ENCODE peak calls at places on chromosomes 12 and 14, in eight cellular contexts. One of them, this sample, is unnamed.

GRCh38 chr14:65961004-65961403 is 525.2 kb upstream of the CCDC196 start:
- DNase-seq in foreskin fibroblast: peak
- DNase-seq in ovary: no peak
- DNase-seq in gastrocnemius medialis: no peak
- DNase-seq in left ventricle myocardium inferior: peak
- DNase-seq in transverse colon: peak
- DNase-seq in GM12865: peak
- DNase-seq in right atrium auricular region: peak
- DNase-seq in this sample: peak

GRCh38 chr12:2229661-2230539 is 177.1 kb downstream of the CACNA1C start:
- DNase-seq in gastrocnemius medialis: no peak
- DNase-seq in foreskin fibroblast: no peak
- DNase-seq in left ventricle myocardium inferior: no peak
- DNase-seq in right atrium auricular region: no peak
- DNase-seq in GM12865: no peak
- DNase-seq in ovary: no peak
- DNase-seq in transverse colon: no peak
- DNase-seq in this sample: no peak

GRCh38 chr12:26119391-26119981 is 5.4 kb downstream of the BHLHE41 start:
- DNase-seq in left ventricle myocardium inferior: no peak
- DNase-seq in transverse colon: no peak
- DNase-seq in right atrium auricular region: no peak
- DNase-seq in foreskin fibroblast: peak
- DNase-seq in gastrocnemius medialis: no peak
- DNase-seq in GM12865: peak
- DNase-seq in ovary: no peak
- DNase-seq in this sample: peak

GRCh38 chr12:31687101-31687527 is 27.6 kb downstream of the ETFBKMT start:
- DNase-seq in ovary: no peak
- DNase-seq in gastrocnemius medialis: no peak
- DNase-seq in transverse colon: no peak
- DNase-seq in left ventricle myocardium inferior: no peak
- DNase-seq in foreskin fibroblast: no peak
- DNase-seq in right atrium auricular region: no peak
- DNase-seq in GM12865: peak
- DNase-seq in this sample: no peak

GRCh38 chr12:62191747-62192485 is 68.3 kb upstream of the USP15 start:
- DNase-seq in ovary: peak
- DNase-seq in gastrocnemius medialis: no peak
- DNase-seq in right atrium auricular region: no peak
- DNase-seq in foreskin fibroblast: peak
- DNase-seq in transverse colon: no peak
- DNase-seq in GM12865: no peak
- DNase-seq in left ventricle myocardium inferior: no peak
- DNase-seq in this sample: no peak

GRCh38 chr12:57756406-57757341 is 1.8 kb downstream of the MARCHF9 start:
- DNase-seq in gastrocnemius medialis: no peak
- DNase-seq in right atrium auricular region: no peak
- DNase-seq in GM12865: peak
- DNase-seq in left ventricle myocardium inferior: peak
- DNase-seq in transverse colon: peak
- DNase-seq in ovary: no peak
- DNase-seq in foreskin fibroblast: no peak
- DNase-seq in this sample: no peak

GRCh38 chr12:119592232-119592631 is 1.3 kb upstream of the TMEM233 start:
- DNase-seq in ovary: no peak
- DNase-seq in transverse colon: no peak
- DNase-seq in foreskin fibroblast: peak
- DNase-seq in GM12865: no peak
- DNase-seq in right atrium auricular region: no peak
- DNase-seq in left ventricle myocardium inferior: no peak
- DNase-seq in gastrocnemius medialis: no peak
- DNase-seq in this sample: no peak

GRCh38 chr14:77123381-77124344 is 17.9 kb downstream of the ZDHHC22 start:
- DNase-seq in gastrocnemius medialis: peak
- DNase-seq in foreskin fibroblast: peak
- DNase-seq in transverse colon: peak
- DNase-seq in GM12865: peak
- DNase-seq in left ventricle myocardium inferior: peak
- DNase-seq in ovary: no peak
- DNase-seq in right atrium auricular region: no peak
- DNase-seq in this sample: no peak

GRCh38 chr12:3313066-3313465 is 177.9 kb upstream of the PRMT8 start:
- DNase-seq in foreskin fibroblast: peak
- DNase-seq in gastrocnemius medialis: no peak
- DNase-seq in GM12865: no peak
- DNase-seq in right atrium auricular region: no peak
- DNase-seq in ovary: peak
- DNase-seq in transverse colon: no peak
- DNase-seq in left ventricle myocardium inferior: no peak
- DNase-seq in this sample: peak

GRCh38 chr12:51482808-51483532 is 58.3 kb downstream of the SLC4A8 start:
- DNase-seq in gastrocnemius medialis: no peak
- DNase-seq in foreskin fibroblast: no peak
- DNase-seq in left ventricle myocardium inferior: no peak
- DNase-seq in ovary: no peak
- DNase-seq in GM12865: peak
- DNase-seq in right atrium auricular region: no peak
- DNase-seq in transverse colon: no peak
- DNase-seq in this sample: no peak

GRCh38 chr12:51056242-51056641 is 8.1 kb downstream of the LETMD1 start:
- DNase-seq in foreskin fibroblast: peak
- DNase-seq in GM12865: no peak
- DNase-seq in right atrium auricular region: no peak
- DNase-seq in transverse colon: no peak
- DNase-seq in gastrocnemius medialis: peak
- DNase-seq in left ventricle myocardium inferior: no peak
- DNase-seq in ovary: no peak
- DNase-seq in this sample: peak

DNA sequence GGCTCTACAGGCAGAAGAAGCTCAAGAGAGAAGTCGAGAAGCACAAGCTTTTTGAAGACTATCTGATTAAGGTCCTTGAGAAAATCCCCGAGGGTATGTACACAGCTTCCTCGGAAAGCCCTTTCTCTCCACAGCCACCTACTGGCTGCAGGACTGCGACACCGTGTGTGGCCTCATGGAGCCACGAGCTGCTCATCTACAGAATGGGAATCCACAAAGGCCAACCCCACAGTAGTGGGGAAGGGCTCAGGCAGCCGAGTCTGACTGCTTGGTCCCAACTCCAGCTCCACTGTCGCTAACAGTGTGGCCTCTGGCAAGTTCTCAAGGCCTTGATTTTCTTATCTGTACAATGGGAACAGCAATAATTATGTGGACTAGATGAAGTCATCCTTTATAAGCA is 2.5 kb downstream of the CCDC197 start:
- DNase-seq in right atrium auricular region: no peak
- DNase-seq in gastrocnemius medialis: no peak
- DNase-seq in transverse colon: no peak
- DNase-seq in ovary: no peak
- DNase-seq in left ventricle myocardium inferior: no peak
- DNase-seq in foreskin fibroblast: no peak
- DNase-seq in GM12865: peak
- DNase-seq in this sample: no peak
- TF ChIP-seq CTCF in right atrium auricular region: no peak
- TF ChIP-seq CTCF in gastrocnemius medialis: no peak
- TF ChIP-seq CTCF in transverse colon: no peak
- TF ChIP-seq CTCF in ovary: no peak
- TF ChIP-seq CTCF in left ventricle myocardium inferior: no peak
- TF ChIP-seq CTCF in foreskin fibroblast: no peak
- TF ChIP-seq CTCF in GM12865: peak
- TF ChIP-seq CTCF in this sample: no peak

GRCh38 chr12:121872546-121873223 is 14.0 kb upstream of the HPD start:
- DNase-seq in foreskin fibroblast: peak
- DNase-seq in transverse colon: peak
- DNase-seq in GM12865: no peak
- DNase-seq in gastrocnemius medialis: no peak
- DNase-seq in left ventricle myocardium inferior: peak
- DNase-seq in ovary: peak
- DNase-seq in right atrium auricular region: peak
- DNase-seq in this sample: peak
- H3K4me3 ChIP-seq in foreskin fibroblast: peak
- H3K4me3 ChIP-seq in transverse colon: no peak
- H3K4me3 ChIP-seq in GM12865: no peak
- H3K4me3 ChIP-seq in gastrocnemius medialis: no peak
- H3K4me3 ChIP-seq in left ventricle myocardium inferior: no peak
- H3K4me3 ChIP-seq in ovary: no peak
- H3K4me3 ChIP-seq in right atrium auricular region: no peak
- H3K4me3 ChIP-seq in this sample: no peak

GRCh38 chr14:75294649-75295033 is 16.0 kb downstream of the FOS start:
- DNase-seq in foreskin fibroblast: no peak
- DNase-seq in right atrium auricular region: no peak
- DNase-seq in transverse colon: no peak
- DNase-seq in left ventricle myocardium inferior: no peak
- DNase-seq in GM12865: no peak
- DNase-seq in ovary: no peak
- DNase-seq in gastrocnemius medialis: no peak
- DNase-seq in this sample: no peak

GRCh38 chr14:75295491-75296338 is 17.1 kb downstream of the FOS start:
- DNase-seq in left ventricle myocardium inferior: peak
- DNase-seq in GM12865: peak
- DNase-seq in right atrium auricular region: peak
- DNase-seq in ovary: peak
- DNase-seq in foreskin fibroblast: peak
- DNase-seq in gastrocnemius medialis: peak
- DNase-seq in transverse colon: peak
- DNase-seq in this sample: peak

GRCh38 chr14:75292886-75293285 is 14.3 kb downstream of the FOS start:
- DNase-seq in gastrocnemius medialis: no peak
- DNase-seq in left ventricle myocardium inferior: no peak
- DNase-seq in transverse colon: peak
- DNase-seq in GM12865: no peak
- DNase-seq in ovary: no peak
- DNase-seq in foreskin fibroblast: no peak
- DNase-seq in right atrium auricular region: no peak
- DNase-seq in this sample: no peak

GRCh38 chr14:75293920-75294648 is 15.5 kb downstream of the FOS start:
- DNase-seq in transverse colon: peak
- DNase-seq in ovary: peak
- DNase-seq in GM12865: peak
- DNase-seq in foreskin fibroblast: peak
- DNase-seq in left ventricle myocardium inferior: peak
- DNase-seq in gastrocnemius medialis: peak
- DNase-seq in right atrium auricular region: peak
- DNase-seq in this sample: peak

DNA sequence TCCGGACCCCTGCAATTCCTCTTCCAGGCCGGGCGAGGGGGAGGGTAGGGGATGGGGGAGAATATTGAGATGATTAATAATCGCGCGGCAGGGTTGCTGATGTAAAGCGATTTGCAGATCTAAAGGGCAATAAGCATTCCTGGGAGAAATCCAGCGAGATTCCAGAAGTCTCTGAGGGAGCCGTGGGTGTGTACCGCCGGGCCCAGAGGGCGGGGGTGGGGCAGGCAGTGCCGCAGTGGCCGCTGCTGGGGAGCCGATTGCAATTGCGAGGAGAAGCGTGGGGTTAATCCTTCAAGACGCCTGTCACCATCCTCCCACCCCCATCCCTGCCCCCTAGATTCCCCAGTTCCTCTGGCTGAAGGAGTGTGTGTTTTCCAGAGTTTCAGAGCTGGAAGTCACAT is 16.4 kb downstream of the FOS start:
- DNase-seq in GM12865: peak
- DNase-seq in left ventricle myocardium inferior: peak
- DNase-seq in right atrium auricular region: peak
- DNase-seq in foreskin fibroblast: peak
- DNase-seq in transverse colon: peak
- DNase-seq in gastrocnemius medialis: peak
- DNase-seq in ovary: peak
- DNase-seq in this sample: peak
- TF ChIP-seq CTCF in GM12865: no peak
- TF ChIP-seq CTCF in left ventricle myocardium inferior: no peak
- TF ChIP-seq CTCF in right atrium auricular region: peak
- TF ChIP-seq CTCF in foreskin fibroblast: no peak
- TF ChIP-seq CTCF in transverse colon: no peak
- TF ChIP-seq CTCF in gastrocnemius medialis: no peak
- TF ChIP-seq CTCF in ovary: no peak
- TF ChIP-seq CTCF in this sample: no peak

GRCh38 chr14:34032720-34033119 is 81.8 kb upstream of the EGLN3 start:
- DNase-seq in ovary: no peak
- DNase-seq in GM12865: no peak
- DNase-seq in right atrium auricular region: no peak
- DNase-seq in left ventricle myocardium inferior: no peak
- DNase-seq in transverse colon: no peak
- DNase-seq in foreskin fibroblast: no peak
- DNase-seq in gastrocnemius medialis: no peak
- DNase-seq in this sample: no peak

GRCh38 chr14:34030864-34031263 is 80.0 kb upstream of the EGLN3 start:
- DNase-seq in right atrium auricular region: no peak
- DNase-seq in transverse colon: peak
- DNase-seq in foreskin fibroblast: peak
- DNase-seq in ovary: peak
- DNase-seq in gastrocnemius medialis: peak
- DNase-seq in left ventricle myocardium inferior: peak
- DNase-seq in GM12865: no peak
- DNase-seq in this sample: peak

GRCh38 chr14:34027990-34028490 is 77.2 kb upstream of the EGLN3 start:
- DNase-seq in GM12865: no peak
- DNase-seq in foreskin fibroblast: no peak
- DNase-seq in gastrocnemius medialis: no peak
- DNase-seq in ovary: no peak
- DNase-seq in left ventricle myocardium inferior: no peak
- DNase-seq in transverse colon: no peak
- DNase-seq in right atrium auricular region: no peak
- DNase-seq in this sample: no peak

GRCh38 chr14:34027130-34027989 is 76.5 kb upstream of the EGLN3 start:
- DNase-seq in right atrium auricular region: no peak
- DNase-seq in GM12865: no peak
- DNase-seq in left ventricle myocardium inferior: no peak
- DNase-seq in transverse colon: no peak
- DNase-seq in gastrocnemius medialis: no peak
- DNase-seq in foreskin fibroblast: no peak
- DNase-seq in ovary: no peak
- DNase-seq in this sample: no peak

DNA sequence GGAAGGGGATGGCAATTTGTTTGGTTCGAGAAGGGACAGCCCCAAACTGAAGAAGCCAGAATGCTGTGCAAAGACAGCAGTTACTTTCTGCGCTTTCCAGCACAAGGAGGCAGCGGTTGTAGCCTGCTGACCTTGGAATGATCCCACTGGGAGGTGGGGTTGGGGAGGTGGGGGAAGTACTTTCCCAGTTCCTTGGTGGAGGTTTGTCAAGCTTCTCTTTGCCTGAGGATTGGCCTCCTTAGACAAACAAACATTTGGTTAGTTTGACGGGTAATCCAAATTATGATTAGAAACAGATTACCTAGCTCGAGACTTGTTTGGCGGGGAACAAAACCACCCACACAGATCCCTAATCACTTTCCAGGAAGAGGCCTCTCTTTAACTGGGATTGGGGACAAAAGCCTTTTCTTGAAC is 79.1 kb upstream of the EGLN3 start:
- DNase-seq in transverse colon: peak
- DNase-seq in right atrium auricular region: no peak
- DNase-seq in gastrocnemius medialis: peak
- DNase-seq in foreskin fibroblast: peak
- DNase-seq in ovary: peak
- DNase-seq in GM12865: no peak
- DNase-seq in left ventricle myocardium inferior: peak
- DNase-seq in this sample: peak
- H3K4me3 ChIP-seq in transverse colon: no peak
- H3K4me3 ChIP-seq in right atrium auricular region: no peak
- H3K4me3 ChIP-seq in gastrocnemius medialis: no peak
- H3K4me3 ChIP-seq in foreskin fibroblast: no peak
- H3K4me3 ChIP-seq in ovary: no peak
- H3K4me3 ChIP-seq in GM12865: no peak
- H3K4me3 ChIP-seq in left ventricle myocardium inferior: no peak
- H3K4me3 ChIP-seq in this sample: no peak

GRCh38 chr14:72617391-72618011 is 276.4 kb downstream of the DPF3 start:
- DNase-seq in gastrocnemius medialis: peak
- DNase-seq in ovary: peak
- DNase-seq in left ventricle myocardium inferior: peak
- DNase-seq in foreskin fibroblast: peak
- DNase-seq in right atrium auricular region: no peak
- DNase-seq in GM12865: no peak
- DNase-seq in transverse colon: no peak
- DNase-seq in this sample: peak
- TF ChIP-seq CTCF in gastrocnemius medialis: no peak
- TF ChIP-seq CTCF in ovary: no peak
- TF ChIP-seq CTCF in left ventricle myocardium inferior: no peak
- TF ChIP-seq CTCF in foreskin fibroblast: no peak
- TF ChIP-seq CTCF in right atrium auricular region: no peak
- TF ChIP-seq CTCF in GM12865: no peak
- TF ChIP-seq CTCF in transverse colon: no peak
- TF ChIP-seq CTCF in this sample: no peak